ENCODE peak calls at places on chromosomes 7 and 10, in four cellular contexts. One of them, this sample, is unnamed.

GRCh38 chr7:82629583-82629982 is 186.0 kb upstream of the CACNA2D1 start:
- DNase-seq in aorta: no peak
- DNase-seq in lower lobe of right lung: no peak
- DNase-seq in Peyer's patch: no peak
- DNase-seq in this sample: no peak

GRCh38 chr10:69088801-69089501 is 1.0 kb downstream of the SRGN start:
- DNase-seq in aorta: no peak
- DNase-seq in lower lobe of right lung: no peak
- DNase-seq in Peyer's patch: no peak
- DNase-seq in this sample: peak; percentile 84

GRCh38 chr7:20241491-20242261 is 24.5 kb upstream of the MACC1 start:
- DNase-seq in lower lobe of right lung: no peak
- DNase-seq in aorta: no peak
- DNase-seq in Peyer's patch: no peak
- DNase-seq in this sample: peak; percentile 91

GRCh38 chr7:23470290-23471089 is at the start of gene IGF2BP3:
- DNase-seq in aorta: no peak
- DNase-seq in Peyer's patch: no peak
- DNase-seq in lower lobe of right lung: no peak
- DNase-seq in this sample: peak; percentile 94

GRCh38 chr7:104362756-104363155 is 34.4 kb downstream of the LHFPL3 start:
- DNase-seq in lower lobe of right lung: no peak
- DNase-seq in aorta: no peak
- DNase-seq in Peyer's patch: no peak
- DNase-seq in this sample: no peak

GRCh38 chr10:93115661-93116383 is 42.1 kb downstream of the CYP26A1 start:
- DNase-seq in aorta: peak; percentile 82
- DNase-seq in lower lobe of right lung: peak; percentile 60
- DNase-seq in Peyer's patch: peak; percentile 86
- DNase-seq in this sample: peak; percentile 49

GRCh38 chr7:107219563-107220244 is 50.9 kb downstream of the HBP1 start:
- DNase-seq in aorta: no peak
- DNase-seq in Peyer's patch: no peak
- DNase-seq in lower lobe of right lung: no peak
- DNase-seq in this sample: no peak

GRCh38 chr10:58827381-58827780 is 314.7 kb downstream of the BICC1 start:
- DNase-seq in aorta: no peak
- DNase-seq in lower lobe of right lung: no peak
- DNase-seq in Peyer's patch: no peak
- DNase-seq in this sample: no peak

GRCh38 chr7:80916770-80917681 is 1.8 kb downstream of the SEMA3C start:
- DNase-seq in Peyer's patch: no peak
- DNase-seq in aorta: no peak
- DNase-seq in lower lobe of right lung: no peak
- DNase-seq in this sample: peak; percentile 61

GRCh38 chr10:80532571-80532970 is 5.1 kb upstream of the SH2D4B start:
- DNase-seq in lower lobe of right lung: no peak
- DNase-seq in Peyer's patch: peak; percentile 37
- DNase-seq in aorta: no peak
- DNase-seq in this sample: no peak

GRCh38 chr7:5234852-5235831 is 45.1 kb downstream of the WIPI2 start:
- DNase-seq in lower lobe of right lung: peak; percentile 47
- DNase-seq in aorta: no peak
- DNase-seq in Peyer's patch: peak; percentile 51
- DNase-seq in this sample: no peak

GRCh38 chr10:46328853-46329689 is 42.3 kb downstream of the ANTXRL start:
- DNase-seq in aorta: no peak
- DNase-seq in lower lobe of right lung: no peak
- DNase-seq in Peyer's patch: no peak
- DNase-seq in this sample: no peak

GRCh38 chr10:48245977-48246376 is 28.5 kb downstream of the FRMPD2 start:
- DNase-seq in Peyer's patch: no peak
- DNase-seq in aorta: no peak
- DNase-seq in lower lobe of right lung: no peak
- DNase-seq in this sample: no peak

GRCh38 chr10:80454526-80455460 is 683 bp downstream of the TSPAN14 start:
- DNase-seq in lower lobe of right lung: peak; percentile 76
- DNase-seq in aorta: peak; percentile 68
- DNase-seq in Peyer's patch: peak; percentile 89
- DNase-seq in this sample: peak; percentile 70

GRCh38 chr10:86340176-86340990 is 26.2 kb downstream of the GRID1 start:
- DNase-seq in aorta: peak; percentile 14
- DNase-seq in lower lobe of right lung: peak; percentile 17
- DNase-seq in Peyer's patch: no peak
- DNase-seq in this sample: no peak

GRCh38 chr7:133051066-133051465 is 30.8 kb downstream of the CHCHD3 start:
- DNase-seq in Peyer's patch: no peak
- DNase-seq in lower lobe of right lung: no peak
- DNase-seq in aorta: no peak
- DNase-seq in this sample: peak; percentile 40

GRCh38 chr10:85978566-85979358 is 387.8 kb downstream of the GRID1 start:
- DNase-seq in Peyer's patch: no peak
- DNase-seq in lower lobe of right lung: no peak
- DNase-seq in aorta: no peak
- DNase-seq in this sample: no peak

GRCh38 chr10:24456319-24456718 is 247.4 kb downstream of the KIAA1217 start:
- DNase-seq in Peyer's patch: no peak
- DNase-seq in lower lobe of right lung: no peak
- DNase-seq in aorta: no peak
- DNase-seq in this sample: peak; percentile 44

GRCh38 chr7:70694909-70695803 is 436.8 kb upstream of the GALNT17 start:
- DNase-seq in lower lobe of right lung: no peak
- DNase-seq in aorta: peak; percentile 54
- DNase-seq in Peyer's patch: no peak
- DNase-seq in this sample: peak; percentile 57

GRCh38 chr7:54932818-54933543 is 85.8 kb upstream of the EGFR start:
- DNase-seq in aorta: peak; percentile 67
- DNase-seq in lower lobe of right lung: peak; percentile 82
- DNase-seq in Peyer's patch: peak; percentile 66
- DNase-seq in this sample: peak; percentile 85

GRCh38 chr7:134515569-134516468 is 11.5 kb upstream of the AKR1B10 start:
- DNase-seq in lower lobe of right lung: no peak
- DNase-seq in aorta: no peak
- DNase-seq in Peyer's patch: no peak
- DNase-seq in this sample: peak; percentile 81

GRCh38 chr10:7666253-7667023 is at the start of gene ITIH5:
- DNase-seq in Peyer's patch: no peak
- DNase-seq in lower lobe of right lung: no peak
- DNase-seq in aorta: peak; percentile 51
- DNase-seq in this sample: peak; percentile 11

GRCh38 chr7:71442492-71443196 is 310.7 kb downstream of the GALNT17 start:
- DNase-seq in lower lobe of right lung: no peak
- DNase-seq in aorta: no peak
- DNase-seq in Peyer's patch: no peak
- DNase-seq in this sample: no peak

GRCh38 chr7:140707132-140707531 is 10.6 kb downstream of the NDUFB2 start:
- DNase-seq in aorta: no peak
- DNase-seq in lower lobe of right lung: no peak
- DNase-seq in Peyer's patch: no peak
- DNase-seq in this sample: no peak

GRCh38 chr7:149016876-149017275 is 11.4 kb downstream of the PDIA4 start:
- DNase-seq in Peyer's patch: no peak
- DNase-seq in lower lobe of right lung: no peak
- DNase-seq in aorta: no peak
- DNase-seq in this sample: no peak

GRCh38 chr10:43689618-43689954 is 40.9 kb upstream of the ZNF32 start:
- DNase-seq in Peyer's patch: peak; percentile 69
- DNase-seq in lower lobe of right lung: peak; percentile 80
- DNase-seq in aorta: peak; percentile 87
- DNase-seq in this sample: no peak

GRCh38 chr7:148501707-148502139 is 88.8 kb upstream of the C7orf33 start:
- DNase-seq in aorta: no peak
- DNase-seq in Peyer's patch: peak; percentile 66
- DNase-seq in lower lobe of right lung: no peak
- DNase-seq in this sample: peak; percentile 22

GRCh38 chr7:15603124-15603523 is 41.3 kb upstream of the AGMO start:
- DNase-seq in lower lobe of right lung: no peak
- DNase-seq in Peyer's patch: no peak
- DNase-seq in aorta: no peak
- DNase-seq in this sample: no peak

GRCh38 chr10:102691701-102692100 is 22.5 kb downstream of the ARL3 start:
- DNase-seq in aorta: no peak
- DNase-seq in lower lobe of right lung: no peak
- DNase-seq in Peyer's patch: no peak
- DNase-seq in this sample: no peak

GRCh38 chr7:140654109-140654387 is 13.4 kb upstream of the DENND2A start:
- DNase-seq in aorta: no peak
- DNase-seq in lower lobe of right lung: no peak
- DNase-seq in Peyer's patch: no peak
- DNase-seq in this sample: no peak

GRCh38 chr7:2800923-2801682 is 43.0 kb downstream of the GNA12 start:
- DNase-seq in aorta: peak; percentile 72
- DNase-seq in lower lobe of right lung: no peak
- DNase-seq in Peyer's patch: peak; percentile 49
- DNase-seq in this sample: no peak

GRCh38 chr10:83995932-83996331 is 143.4 kb upstream of the GHITM start:
- DNase-seq in Peyer's patch: no peak
- DNase-seq in lower lobe of right lung: no peak
- DNase-seq in aorta: no peak
- DNase-seq in this sample: no peak

GRCh38 chr10:22258471-22258870 is 40.7 kb upstream of the EBLN1 start:
- DNase-seq in lower lobe of right lung: no peak
- DNase-seq in aorta: no peak
- DNase-seq in Peyer's patch: no peak
- DNase-seq in this sample: no peak

GRCh38 chr7:98418636-98419315 is 17.9 kb upstream of the BAIAP2L1 start:
- DNase-seq in Peyer's patch: peak; percentile 85
- DNase-seq in lower lobe of right lung: no peak
- DNase-seq in aorta: peak; percentile 74
- DNase-seq in this sample: peak; percentile 88

GRCh38 chr7:5704534-5704922 is 76.9 kb downstream of the RNF216 start:
- DNase-seq in lower lobe of right lung: peak; percentile 68
- DNase-seq in aorta: peak; percentile 88
- DNase-seq in Peyer's patch: peak; percentile 91
- DNase-seq in this sample: peak; percentile 94

GRCh38 chr10:133141963-133142350 is 18.1 kb upstream of the KNDC1 start:
- DNase-seq in aorta: peak; percentile 37
- DNase-seq in Peyer's patch: peak; percentile 40
- DNase-seq in lower lobe of right lung: peak; percentile 29
- DNase-seq in this sample: no peak

GRCh38 chr7:19991936-19992335 is 218.5 kb upstream of the TMEM196 start:
- DNase-seq in aorta: no peak
- DNase-seq in lower lobe of right lung: no peak
- DNase-seq in Peyer's patch: no peak
- DNase-seq in this sample: no peak

GRCh38 chr7:1975179-1975578 is 257.6 kb downstream of the MAD1L1 start:
- DNase-seq in aorta: peak; percentile 33
- DNase-seq in lower lobe of right lung: peak; percentile 40
- DNase-seq in Peyer's patch: no peak
- DNase-seq in this sample: no peak

GRCh38 chr10:96991313-96991841 is 159.3 kb downstream of the LCOR start:
- DNase-seq in Peyer's patch: no peak
- DNase-seq in lower lobe of right lung: no peak
- DNase-seq in aorta: no peak
- DNase-seq in this sample: peak; percentile 63

GRCh38 chr7:50644114-50644513 is 78.9 kb upstream of the DDC start:
- DNase-seq in Peyer's patch: no peak
- DNase-seq in aorta: no peak
- DNase-seq in lower lobe of right lung: no peak
- DNase-seq in this sample: no peak

GRCh38 chr10:490891-491571 is 198.4 kb downstream of the DIP2C start:
- DNase-seq in aorta: no peak
- DNase-seq in Peyer's patch: peak; percentile 46
- DNase-seq in lower lobe of right lung: no peak
- DNase-seq in this sample: peak; percentile 19
- H3K4me1 ChIP-seq in aorta: no peaks in the 10 kb centered on the region
- H3K4me1 ChIP-seq in Peyer's patch: no peaks in the 10 kb centered on the region
- H3K4me1 ChIP-seq in lower lobe of right lung: peaks cover 5% of the 10 kb centered on the region
- H3K4me1 ChIP-seq in this sample: peaks cover 29% of the 10 kb centered on the region

GRCh38 chr7:111729483-111729882 is 167.2 kb upstream of the IMMP2L start:
- DNase-seq in Peyer's patch: no peak
- DNase-seq in aorta: no peak
- DNase-seq in lower lobe of right lung: no peak
- DNase-seq in this sample: no peak
- H3K4me1 ChIP-seq in Peyer's patch: no peaks in the 10 kb centered on the region
- H3K4me1 ChIP-seq in aorta: peaks cover 1% of the 10 kb centered on the region
- H3K4me1 ChIP-seq in lower lobe of right lung: no peaks in the 10 kb centered on the region
- H3K4me1 ChIP-seq in this sample: no peaks in the 10 kb centered on the region

GRCh38 chr7:42930889-42931288 is 1.1 kb downstream of the PSMA2 start:
- DNase-seq in lower lobe of right lung: no peak
- DNase-seq in Peyer's patch: no peak
- DNase-seq in aorta: no peak
- DNase-seq in this sample: peak; percentile 33

GRCh38 chr7:42931834-42932651 is at the start of the genes MRPL32 and PSMA2:
- DNase-seq in lower lobe of right lung: peak; percentile 96
- DNase-seq in Peyer's patch: peak; percentile 98
- DNase-seq in aorta: peak; percentile 96
- DNase-seq in this sample: peak; percentile 99

GRCh38 chr7:42931447-42931833 is 534 bp downstream of the PSMA2 start:
- DNase-seq in aorta: no peak
- DNase-seq in Peyer's patch: no peak
- DNase-seq in lower lobe of right lung: no peak
- DNase-seq in this sample: peak; percentile 70

GRCh38 chr7:42928754-42929153 is 3.2 kb downstream of the PSMA2 start:
- DNase-seq in aorta: no peak
- DNase-seq in Peyer's patch: no peak
- DNase-seq in lower lobe of right lung: no peak
- DNase-seq in this sample: no peak

GRCh38 chr7:42929449-42929848 is 2.5 kb downstream of the PSMA2 start:
- DNase-seq in lower lobe of right lung: no peak
- DNase-seq in Peyer's patch: no peak
- DNase-seq in aorta: no peak
- DNase-seq in this sample: no peak
- H3K4me1 ChIP-seq in lower lobe of right lung: peaks cover 64% of the 10 kb centered on the region
- H3K4me1 ChIP-seq in Peyer's patch: peaks cover 6% of the 10 kb centered on the region
- H3K4me1 ChIP-seq in aorta: peaks cover 4% of the 10 kb centered on the region
- H3K4me1 ChIP-seq in this sample: peaks cover 48% of the 10 kb centered on the region

GRCh38 chr10:91198781-91199180 is 21.7 kb upstream of the PCGF5 start:
- DNase-seq in Peyer's patch: no peak
- DNase-seq in lower lobe of right lung: no peak
- DNase-seq in aorta: no peak
- DNase-seq in this sample: peak; percentile 96

GRCh38 chr10:91200314-91201212 is 19.9 kb upstream of the PCGF5 start:
- DNase-seq in aorta: no peak
- DNase-seq in lower lobe of right lung: no peak
- DNase-seq in Peyer's patch: no peak
- DNase-seq in this sample: no peak

GRCh38 chr10:91196268-91197043 is 24.0 kb upstream of the PCGF5 start:
- DNase-seq in lower lobe of right lung: no peak
- DNase-seq in aorta: no peak
- DNase-seq in Peyer's patch: no peak
- DNase-seq in this sample: no peak

GRCh38 chr10:91197044-91197651 is 23.3 kb upstream of the PCGF5 start:
- DNase-seq in lower lobe of right lung: no peak
- DNase-seq in Peyer's patch: no peak
- DNase-seq in aorta: peak; percentile 54
- DNase-seq in this sample: no peak

GRCh38 chr10:91201213-91201996 is 19.1 kb upstream of the PCGF5 start:
- DNase-seq in lower lobe of right lung: no peak
- DNase-seq in Peyer's patch: peak; percentile 72
- DNase-seq in aorta: no peak
- DNase-seq in this sample: peak; percentile 15
- H3K4me1 ChIP-seq in lower lobe of right lung: peaks cover 38% of the 10 kb centered on the region
- H3K4me1 ChIP-seq in Peyer's patch: peaks cover 30% of the 10 kb centered on the region
- H3K4me1 ChIP-seq in aorta: peaks cover 4% of the 10 kb centered on the region
- H3K4me1 ChIP-seq in this sample: peaks cover 24% of the 10 kb centered on the region